ENCODE peak calls at places on chromosomes 4 and X, in ten cellular contexts. N is HCEC 1CT; V is thyroid gland; G is AG04449; Z is stimulated activated CD4-positive, alpha-beta T cell treated with anti-CD3 and anti-CD28 coated beads, Interleukin-4, amount 100 ng/mL, for 24 hours; F is A172; H is activated CD4-positive, alpha-beta T cell treated with anti-CD3 and anti-CD28 coated beads, Interleukin-2, amount 10 ng/mL, durations not matched to agents 7 days and 5 days; M is AG20443; T is iris pigment epithelial cell; P is NCI-H748 treated with DMSO at 0.1 percent for 48 hours. C is an unnamed sample.

GRCh38 chrX:44178271-44178670 is 165.2 kb downstream of the EFHC2 start:
- DNase-seq in N (no peak), V (no peak), G (no peak), Z (no peak), F (no peak), H (no peak), M (no peak), T (no peak), P (no peak), C (no peak)

GRCh38 chrX:105876658-105877057 is 54.3 kb downstream of the NRK start:
- DNase-seq in N (peak), V (no peak), G (no peak), Z (no peak), F (no peak), H (no peak), M (no peak), T (peak), P (no peak), C (no peak)

GRCh38 chrX:153498453-153498852 is 3.7 kb downstream of the BGN start:
- DNase-seq in N (no peak), V (no peak), G (no peak), Z (no peak), F (no peak), H (no peak), M (no peak), T (no peak), P (no peak), C (no peak)

GRCh38 chr4:124862261-124862660 is 149.7 kb upstream of the ANKRD50 start:
- DNase-seq in N (no peak), V (no peak), G (no peak), Z (no peak), F (no peak), H (no peak), M (peak), T (no peak), P (no peak), C (no peak)

GRCh38 chr4:86720508-86721068 is 126.5 kb downstream of the PTPN13 start:
- DNase-seq in N (peak), V (no peak), G (no peak), Z (no peak), F (no peak), H (no peak), M (peak), T (peak), P (no peak), C (no peak)

GRCh38 chrX:9464435-9465371 is at the start of gene TBL1X:
- DNase-seq in N (peak), V (peak), G (no peak), Z (peak), F (no peak), H (peak), M (peak), T (peak), P (no peak), C (peak)

GRCh38 chr4:138869165-138869564 is 146.4 kb upstream of the NOCT start:
- DNase-seq in N (no peak), V (no peak), G (no peak), Z (no peak), F (no peak), H (no peak), M (no peak), T (no peak), P (no peak), C (no peak)

GRCh38 chr4:75505630-75506029 is 8.6 kb downstream of the RCHY1 start:
- DNase-seq in N (no peak), V (no peak), G (no peak), Z (no peak), F (no peak), H (no peak), M (no peak), T (no peak), P (no peak), C (no peak)

GRCh38 chr4:137510866-137511265 is 21.4 kb downstream of the PCDH18 start:
- DNase-seq in N (peak), V (no peak), G (peak), Z (no peak), F (peak), H (no peak), M (peak), T (peak), P (peak), C (no peak)